ENCODE peak calls at places on chromosomes 4 and X, in five cellular contexts. V is mammary epithelial cell; J is GDM1; K is effector memory CD4-positive, alpha-beta T cell; W is GM23338. I is an unnamed sample.

GRCh38 chr4:187027231-187027760 is 303.6 kb upstream of the FAT1 start:
- DNase-seq in K (no peak), W (no peak), V (no peak), J (no peak), I (no peak)

GRCh38 chr4:182212211-182212761 is 30.9 kb upstream of the TENM3 start:
- DNase-seq in W (peak), V (peak), J (no peak), K (no peak), I (peak)

GRCh38 chrX:1658083-1658463 is 43.2 kb downstream of the ASMT start:
- DNase-seq in V (no peak), J (no peak), K (no peak), W (no peak), I (no peak)

GRCh38 chr4:115113382-115114106 is at the start of gene NDST4:
- DNase-seq in V (peak), J (no peak), W (no peak), K (no peak), I (no peak)

GRCh38 chr4:110510955-110511544 is 35.1 kb downstream of the ENPEP start:
- DNase-seq in W (peak), K (no peak), J (no peak), V (peak), I (peak)

GRCh38 chrX:129585691-129586090 is 45.6 kb downstream of the OCRL start:
- DNase-seq in J (no peak), K (no peak), V (no peak), W (no peak), I (no peak)

GRCh38 chr4:2402053-2402452 is 16.4 kb downstream of the ZFYVE28 start:
- DNase-seq in W (peak), K (no peak), J (no peak), V (peak), I (no peak)

GRCh38 chr4:124803641-124804040 is 91.1 kb upstream of the ANKRD50 start:
- DNase-seq in K (no peak), J (no peak), W (no peak), V (peak), I (no peak)

GRCh38 chr4:53889335-53890084 is 174.9 kb downstream of the CHIC2 start:
- DNase-seq in K (no peak), W (no peak), V (no peak), J (no peak), I (no peak)

GRCh38 chr4:16867827-16868226 is 30.6 kb downstream of the LDB2 start:
- DNase-seq in W (no peak), J (no peak), K (no peak), V (no peak), I (no peak)

GRCh38 chr4:6334203-6334887 is 64.7 kb downstream of the WFS1 start:
- DNase-seq in K (no peak), V (no peak), J (no peak), W (no peak), I (no peak)

GRCh38 chrX:154059729-154060245 is 37.7 kb downstream of the MECP2 start:
- DNase-seq in J (no peak), K (no peak), W (no peak), V (no peak), I (no peak)

GRCh38 chr4:72319596-72319995 is 249.4 kb downstream of the ADAMTS3 start:
- DNase-seq in K (no peak), V (peak), J (peak), W (no peak), I (peak)